ENCODE peak calls at places on chromosomes 16 and 17, in seven cellular contexts. One of them, this sample, is unnamed.

GRCh38 chr17:44082206-44082605 is 11.7 kb downstream of the G6PC3 start:
- DNase-seq in stimulated activated CD4-positive, alpha-beta T cell treated with anti-CD3 and anti-CD28 coated beads, TNF-alpha, amount 100 ng/mL, for 48 hours: no peak
- DNase-seq in IMR-90: no peak
- DNase-seq in EH: no peak
- DNase-seq in activated CD8-positive, alpha-beta T cell treated with anti-CD3 and anti-CD28 coated beads, Interleukin-2, amount 10 ng/mL, durations not matched to agents 7 days and 5 days: no peak
- DNase-seq in breast epithelium: no peak
- DNase-seq in Peyer's patch: no peak
- DNase-seq in this sample: no peak

GRCh38 chr16:69761983-69762842 is at the start of gene WWP2:
- DNase-seq in stimulated activated CD4-positive, alpha-beta T cell treated with anti-CD3 and anti-CD28 coated beads, TNF-alpha, amount 100 ng/mL, for 48 hours: peak; percentile 44
- DNase-seq in IMR-90: peak; percentile 55
- DNase-seq in EH: peak; percentile 68
- DNase-seq in activated CD8-positive, alpha-beta T cell treated with anti-CD3 and anti-CD28 coated beads, Interleukin-2, amount 10 ng/mL, durations not matched to agents 7 days and 5 days: peak; percentile 82
- DNase-seq in breast epithelium: peak; percentile 72
- DNase-seq in Peyer's patch: peak; percentile 74
- DNase-seq in this sample: peak; percentile 94

GRCh38 chr17:72004011-72004427 is 116.8 kb upstream of the SOX9 start:
- DNase-seq in stimulated activated CD4-positive, alpha-beta T cell treated with anti-CD3 and anti-CD28 coated beads, TNF-alpha, amount 100 ng/mL, for 48 hours: no peak
- DNase-seq in IMR-90: no peak
- DNase-seq in EH: peak; percentile 45
- DNase-seq in activated CD8-positive, alpha-beta T cell treated with anti-CD3 and anti-CD28 coated beads, Interleukin-2, amount 10 ng/mL, durations not matched to agents 7 days and 5 days: no peak
- DNase-seq in breast epithelium: no peak
- DNase-seq in Peyer's patch: no peak
- DNase-seq in this sample: no peak

GRCh38 chr17:38879878-38880727 is 10.2 kb downstream of the LASP1 start:
- DNase-seq in stimulated activated CD4-positive, alpha-beta T cell treated with anti-CD3 and anti-CD28 coated beads, TNF-alpha, amount 100 ng/mL, for 48 hours: no peak
- DNase-seq in IMR-90: peak; percentile 83
- DNase-seq in EH: peak; percentile 95
- DNase-seq in activated CD8-positive, alpha-beta T cell treated with anti-CD3 and anti-CD28 coated beads, Interleukin-2, amount 10 ng/mL, durations not matched to agents 7 days and 5 days: peak; percentile 67
- DNase-seq in breast epithelium: no peak
- DNase-seq in Peyer's patch: no peak
- DNase-seq in this sample: peak; percentile 67

GRCh38 chr16:74271879-74272278 is 24.7 kb upstream of the PSMD7 start:
- DNase-seq in stimulated activated CD4-positive, alpha-beta T cell treated with anti-CD3 and anti-CD28 coated beads, TNF-alpha, amount 100 ng/mL, for 48 hours: no peak
- DNase-seq in IMR-90: peak; percentile 2
- DNase-seq in EH: no peak
- DNase-seq in activated CD8-positive, alpha-beta T cell treated with anti-CD3 and anti-CD28 coated beads, Interleukin-2, amount 10 ng/mL, durations not matched to agents 7 days and 5 days: no peak
- DNase-seq in breast epithelium: no peak
- DNase-seq in Peyer's patch: no peak
- DNase-seq in this sample: no peak

GRCh38 chr17:61461586-61461966 is 9.4 kb downstream of the TBX4 start:
- DNase-seq in stimulated activated CD4-positive, alpha-beta T cell treated with anti-CD3 and anti-CD28 coated beads, TNF-alpha, amount 100 ng/mL, for 48 hours: no peak
- DNase-seq in IMR-90: no peak
- DNase-seq in EH: no peak
- DNase-seq in activated CD8-positive, alpha-beta T cell treated with anti-CD3 and anti-CD28 coated beads, Interleukin-2, amount 10 ng/mL, durations not matched to agents 7 days and 5 days: no peak
- DNase-seq in breast epithelium: no peak
- DNase-seq in Peyer's patch: no peak
- DNase-seq in this sample: peak; percentile 58

GRCh38 chr16:86398622-86399021 is 111.7 kb upstream of the FOXF1 start:
- DNase-seq in stimulated activated CD4-positive, alpha-beta T cell treated with anti-CD3 and anti-CD28 coated beads, TNF-alpha, amount 100 ng/mL, for 48 hours: no peak
- DNase-seq in IMR-90: peak; percentile 94
- DNase-seq in EH: peak; percentile 82
- DNase-seq in activated CD8-positive, alpha-beta T cell treated with anti-CD3 and anti-CD28 coated beads, Interleukin-2, amount 10 ng/mL, durations not matched to agents 7 days and 5 days: no peak
- DNase-seq in breast epithelium: no peak
- DNase-seq in Peyer's patch: no peak
- DNase-seq in this sample: no peak

GRCh38 chr17:74861554-74862107 is 1.9 kb upstream of the GRIN2C start:
- DNase-seq in stimulated activated CD4-positive, alpha-beta T cell treated with anti-CD3 and anti-CD28 coated beads, TNF-alpha, amount 100 ng/mL, for 48 hours: no peak
- DNase-seq in IMR-90: no peak
- DNase-seq in EH: no peak
- DNase-seq in activated CD8-positive, alpha-beta T cell treated with anti-CD3 and anti-CD28 coated beads, Interleukin-2, amount 10 ng/mL, durations not matched to agents 7 days and 5 days: no peak
- DNase-seq in breast epithelium: no peak
- DNase-seq in Peyer's patch: no peak
- DNase-seq in this sample: no peak

GRCh38 chr16:86714166-86714565 is 135.8 kb downstream of the FOXL1 start:
- DNase-seq in stimulated activated CD4-positive, alpha-beta T cell treated with anti-CD3 and anti-CD28 coated beads, TNF-alpha, amount 100 ng/mL, for 48 hours: no peak
- DNase-seq in IMR-90: peak; percentile 37
- DNase-seq in EH: peak; percentile 49
- DNase-seq in activated CD8-positive, alpha-beta T cell treated with anti-CD3 and anti-CD28 coated beads, Interleukin-2, amount 10 ng/mL, durations not matched to agents 7 days and 5 days: no peak
- DNase-seq in breast epithelium: no peak
- DNase-seq in Peyer's patch: no peak
- DNase-seq in this sample: no peak

GRCh38 chr17:65198653-65199382 is 61.6 kb downstream of the RGS9 start:
- DNase-seq in stimulated activated CD4-positive, alpha-beta T cell treated with anti-CD3 and anti-CD28 coated beads, TNF-alpha, amount 100 ng/mL, for 48 hours: no peak
- DNase-seq in IMR-90: peak; percentile 69
- DNase-seq in EH: peak; percentile 71
- DNase-seq in activated CD8-positive, alpha-beta T cell treated with anti-CD3 and anti-CD28 coated beads, Interleukin-2, amount 10 ng/mL, durations not matched to agents 7 days and 5 days: no peak
- DNase-seq in breast epithelium: peak; percentile 30
- DNase-seq in Peyer's patch: no peak
- DNase-seq in this sample: peak; percentile 74

GRCh38 chr17:40509626-40510327 is 8.4 kb upstream of the TNS4 start:
- DNase-seq in stimulated activated CD4-positive, alpha-beta T cell treated with anti-CD3 and anti-CD28 coated beads, TNF-alpha, amount 100 ng/mL, for 48 hours: no peak
- DNase-seq in IMR-90: no peak
- DNase-seq in EH: no peak
- DNase-seq in activated CD8-positive, alpha-beta T cell treated with anti-CD3 and anti-CD28 coated beads, Interleukin-2, amount 10 ng/mL, durations not matched to agents 7 days and 5 days: no peak
- DNase-seq in breast epithelium: no peak
- DNase-seq in Peyer's patch: no peak
- DNase-seq in this sample: no peak

GRCh38 chr16:46859719-46860152 is 24.4 kb upstream of the GPT2 start:
- DNase-seq in stimulated activated CD4-positive, alpha-beta T cell treated with anti-CD3 and anti-CD28 coated beads, TNF-alpha, amount 100 ng/mL, for 48 hours: no peak
- DNase-seq in IMR-90: peak; percentile 91
- DNase-seq in EH: peak; percentile 89
- DNase-seq in activated CD8-positive, alpha-beta T cell treated with anti-CD3 and anti-CD28 coated beads, Interleukin-2, amount 10 ng/mL, durations not matched to agents 7 days and 5 days: no peak
- DNase-seq in breast epithelium: no peak
- DNase-seq in Peyer's patch: no peak
- DNase-seq in this sample: peak; percentile 56

GRCh38 chr16:49588729-49589384 is 215.3 kb downstream of the C16orf78 start:
- DNase-seq in stimulated activated CD4-positive, alpha-beta T cell treated with anti-CD3 and anti-CD28 coated beads, TNF-alpha, amount 100 ng/mL, for 48 hours: no peak
- DNase-seq in IMR-90: peak; percentile 24
- DNase-seq in EH: no peak
- DNase-seq in activated CD8-positive, alpha-beta T cell treated with anti-CD3 and anti-CD28 coated beads, Interleukin-2, amount 10 ng/mL, durations not matched to agents 7 days and 5 days: no peak
- DNase-seq in breast epithelium: no peak
- DNase-seq in Peyer's patch: no peak
- DNase-seq in this sample: no peak

GRCh38 chr17:56440391-56440790 is 153.1 kb upstream of the NOG start:
- DNase-seq in stimulated activated CD4-positive, alpha-beta T cell treated with anti-CD3 and anti-CD28 coated beads, TNF-alpha, amount 100 ng/mL, for 48 hours: no peak
- DNase-seq in IMR-90: peak; percentile 24
- DNase-seq in EH: peak; percentile 76
- DNase-seq in activated CD8-positive, alpha-beta T cell treated with anti-CD3 and anti-CD28 coated beads, Interleukin-2, amount 10 ng/mL, durations not matched to agents 7 days and 5 days: no peak
- DNase-seq in breast epithelium: no peak
- DNase-seq in Peyer's patch: no peak
- DNase-seq in this sample: no peak

GRCh38 chr17:75995385-75995925 is 5.2 kb upstream of the CDK3 start:
- DNase-seq in stimulated activated CD4-positive, alpha-beta T cell treated with anti-CD3 and anti-CD28 coated beads, TNF-alpha, amount 100 ng/mL, for 48 hours: no peak
- DNase-seq in IMR-90: no peak
- DNase-seq in EH: no peak
- DNase-seq in activated CD8-positive, alpha-beta T cell treated with anti-CD3 and anti-CD28 coated beads, Interleukin-2, amount 10 ng/mL, durations not matched to agents 7 days and 5 days: no peak
- DNase-seq in breast epithelium: no peak
- DNase-seq in Peyer's patch: no peak
- DNase-seq in this sample: no peak

GRCh38 chr17:36183001-36183810 is 6.8 kb upstream of the TBC1D3B start:
- DNase-seq in stimulated activated CD4-positive, alpha-beta T cell treated with anti-CD3 and anti-CD28 coated beads, TNF-alpha, amount 100 ng/mL, for 48 hours: no peak
- DNase-seq in IMR-90: peak; percentile 54
- DNase-seq in EH: peak; percentile 70
- DNase-seq in activated CD8-positive, alpha-beta T cell treated with anti-CD3 and anti-CD28 coated beads, Interleukin-2, amount 10 ng/mL, durations not matched to agents 7 days and 5 days: no peak
- DNase-seq in breast epithelium: peak; percentile 68
- DNase-seq in Peyer's patch: peak; percentile 27
- DNase-seq in this sample: peak; percentile 96

GRCh38 chr16:23362460-23363317 is 60.6 kb downstream of the SCNN1B start:
- DNase-seq in stimulated activated CD4-positive, alpha-beta T cell treated with anti-CD3 and anti-CD28 coated beads, TNF-alpha, amount 100 ng/mL, for 48 hours: no peak
- DNase-seq in IMR-90: no peak
- DNase-seq in EH: no peak
- DNase-seq in activated CD8-positive, alpha-beta T cell treated with anti-CD3 and anti-CD28 coated beads, Interleukin-2, amount 10 ng/mL, durations not matched to agents 7 days and 5 days: no peak
- DNase-seq in breast epithelium: peak; percentile 94
- DNase-seq in Peyer's patch: no peak
- DNase-seq in this sample: peak; percentile 46

GRCh38 chr16:67114793-67115192 is 5.1 kb downstream of the PHAF1 start:
- DNase-seq in stimulated activated CD4-positive, alpha-beta T cell treated with anti-CD3 and anti-CD28 coated beads, TNF-alpha, amount 100 ng/mL, for 48 hours: no peak
- DNase-seq in IMR-90: peak; percentile 72
- DNase-seq in EH: peak; percentile 29
- DNase-seq in activated CD8-positive, alpha-beta T cell treated with anti-CD3 and anti-CD28 coated beads, Interleukin-2, amount 10 ng/mL, durations not matched to agents 7 days and 5 days: no peak
- DNase-seq in breast epithelium: no peak
- DNase-seq in Peyer's patch: no peak
- DNase-seq in this sample: no peak